ENCODE peak calls at places on chromosomes 11 and 22, in six cellular contexts. One of them, this sample, is unnamed.

GRCh38 chr11:117588166-117588810 is 208.7 kb downstream of the DSCAML1 start:
- DNase-seq in AG08396: no peak
- DNase-seq in activated naive CD4-positive, alpha-beta T cell treated with anti-CD3 and anti-CD28 coated beads, Interleukin-2, amount 50 U/mL, for 16 hours: no peak
- DNase-seq in activated CD4-positive, alpha-beta T cell treated with anti-CD3 and anti-CD28 coated beads, Interleukin-2, amount 50 U/mL, for 24 hours: no peak
- DNase-seq in omental fat pad: no peak
- DNase-seq in GDM1: no peak
- DNase-seq in this sample: no peak

GRCh38 chr11:128956401-128957203 is 13.9 kb upstream of the TP53AIP1 start:
- DNase-seq in activated naive CD4-positive, alpha-beta T cell treated with anti-CD3 and anti-CD28 coated beads, Interleukin-2, amount 50 U/mL, for 16 hours: no peak
- DNase-seq in activated CD4-positive, alpha-beta T cell treated with anti-CD3 and anti-CD28 coated beads, Interleukin-2, amount 50 U/mL, for 24 hours: no peak
- DNase-seq in GDM1: peak; percentile 10
- DNase-seq in AG08396: peak; percentile 70
- DNase-seq in omental fat pad: no peak
- DNase-seq in this sample: peak; percentile 44

GRCh38 chr11:705646-706438 is at the start of gene EPS8L2:
- DNase-seq in activated CD4-positive, alpha-beta T cell treated with anti-CD3 and anti-CD28 coated beads, Interleukin-2, amount 50 U/mL, for 24 hours: no peak
- DNase-seq in activated naive CD4-positive, alpha-beta T cell treated with anti-CD3 and anti-CD28 coated beads, Interleukin-2, amount 50 U/mL, for 16 hours: no peak
- DNase-seq in AG08396: no peak
- DNase-seq in GDM1: no peak
- DNase-seq in omental fat pad: no peak
- DNase-seq in this sample: no peak

GRCh38 chr22:26534166-26534855 is 22.0 kb upstream of the TFIP11 start:
- DNase-seq in omental fat pad: no peak
- DNase-seq in activated CD4-positive, alpha-beta T cell treated with anti-CD3 and anti-CD28 coated beads, Interleukin-2, amount 50 U/mL, for 24 hours: no peak
- DNase-seq in activated naive CD4-positive, alpha-beta T cell treated with anti-CD3 and anti-CD28 coated beads, Interleukin-2, amount 50 U/mL, for 16 hours: no peak
- DNase-seq in AG08396: no peak
- DNase-seq in GDM1: no peak
- DNase-seq in this sample: no peak

GRCh38 chr11:3109921-3110706 is 52.9 kb upstream of the CARS1 start:
- DNase-seq in activated naive CD4-positive, alpha-beta T cell treated with anti-CD3 and anti-CD28 coated beads, Interleukin-2, amount 50 U/mL, for 16 hours: peak; percentile 24
- DNase-seq in activated CD4-positive, alpha-beta T cell treated with anti-CD3 and anti-CD28 coated beads, Interleukin-2, amount 50 U/mL, for 24 hours: no peak
- DNase-seq in omental fat pad: no peak
- DNase-seq in AG08396: peak; percentile 74
- DNase-seq in GDM1: no peak
- DNase-seq in this sample: peak; percentile 68

GRCh38 chr11:79397252-79397651 is 43.6 kb downstream of the TENM4 start:
- DNase-seq in GDM1: no peak
- DNase-seq in omental fat pad: no peak
- DNase-seq in AG08396: peak; percentile 45
- DNase-seq in activated CD4-positive, alpha-beta T cell treated with anti-CD3 and anti-CD28 coated beads, Interleukin-2, amount 50 U/mL, for 24 hours: no peak
- DNase-seq in activated naive CD4-positive, alpha-beta T cell treated with anti-CD3 and anti-CD28 coated beads, Interleukin-2, amount 50 U/mL, for 16 hours: no peak
- DNase-seq in this sample: peak; percentile 50

GRCh38 chr11:43578346-43579170 is 102.0 kb upstream of the HSD17B12 start:
- DNase-seq in GDM1: no peak
- DNase-seq in activated naive CD4-positive, alpha-beta T cell treated with anti-CD3 and anti-CD28 coated beads, Interleukin-2, amount 50 U/mL, for 16 hours: no peak
- DNase-seq in activated CD4-positive, alpha-beta T cell treated with anti-CD3 and anti-CD28 coated beads, Interleukin-2, amount 50 U/mL, for 24 hours: no peak
- DNase-seq in AG08396: peak; percentile 78
- DNase-seq in omental fat pad: no peak
- DNase-seq in this sample: peak; percentile 67

GRCh38 chr11:34411786-34412185 is 26.9 kb upstream of the CAT start:
- DNase-seq in omental fat pad: no peak
- DNase-seq in activated naive CD4-positive, alpha-beta T cell treated with anti-CD3 and anti-CD28 coated beads, Interleukin-2, amount 50 U/mL, for 16 hours: no peak
- DNase-seq in AG08396: no peak
- DNase-seq in GDM1: no peak
- DNase-seq in activated CD4-positive, alpha-beta T cell treated with anti-CD3 and anti-CD28 coated beads, Interleukin-2, amount 50 U/mL, for 24 hours: no peak
- DNase-seq in this sample: no peak

GRCh38 chr11:27481992-27482391 is 9.4 kb upstream of the LGR4 start:
- DNase-seq in activated naive CD4-positive, alpha-beta T cell treated with anti-CD3 and anti-CD28 coated beads, Interleukin-2, amount 50 U/mL, for 16 hours: no peak
- DNase-seq in omental fat pad: no peak
- DNase-seq in GDM1: no peak
- DNase-seq in activated CD4-positive, alpha-beta T cell treated with anti-CD3 and anti-CD28 coated beads, Interleukin-2, amount 50 U/mL, for 24 hours: no peak
- DNase-seq in AG08396: no peak
- DNase-seq in this sample: no peak

GRCh38 chr11:3345736-3346135 is 33.2 kb downstream of the ZNF195 start:
- DNase-seq in GDM1: no peak
- DNase-seq in activated CD4-positive, alpha-beta T cell treated with anti-CD3 and anti-CD28 coated beads, Interleukin-2, amount 50 U/mL, for 24 hours: no peak
- DNase-seq in activated naive CD4-positive, alpha-beta T cell treated with anti-CD3 and anti-CD28 coated beads, Interleukin-2, amount 50 U/mL, for 16 hours: no peak
- DNase-seq in omental fat pad: no peak
- DNase-seq in AG08396: no peak
- DNase-seq in this sample: no peak

GRCh38 chr11:61805146-61805545 is 11.7 kb downstream of the FADS1 start:
- DNase-seq in activated CD4-positive, alpha-beta T cell treated with anti-CD3 and anti-CD28 coated beads, Interleukin-2, amount 50 U/mL, for 24 hours: no peak
- DNase-seq in GDM1: no peak
- DNase-seq in AG08396: no peak
- DNase-seq in omental fat pad: no peak
- DNase-seq in activated naive CD4-positive, alpha-beta T cell treated with anti-CD3 and anti-CD28 coated beads, Interleukin-2, amount 50 U/mL, for 16 hours: no peak
- DNase-seq in this sample: no peak

GRCh38 chr11:19879309-19880087 is 166.9 kb downstream of the NAV2 start:
- DNase-seq in activated naive CD4-positive, alpha-beta T cell treated with anti-CD3 and anti-CD28 coated beads, Interleukin-2, amount 50 U/mL, for 16 hours: no peak
- DNase-seq in activated CD4-positive, alpha-beta T cell treated with anti-CD3 and anti-CD28 coated beads, Interleukin-2, amount 50 U/mL, for 24 hours: no peak
- DNase-seq in AG08396: no peak
- DNase-seq in omental fat pad: no peak
- DNase-seq in GDM1: no peak
- DNase-seq in this sample: no peak

GRCh38 chr22:28887725-28888459 is 4.5 kb downstream of the ZNRF3 start:
- DNase-seq in activated CD4-positive, alpha-beta T cell treated with anti-CD3 and anti-CD28 coated beads, Interleukin-2, amount 50 U/mL, for 24 hours: no peak
- DNase-seq in GDM1: no peak
- DNase-seq in AG08396: no peak
- DNase-seq in omental fat pad: no peak
- DNase-seq in activated naive CD4-positive, alpha-beta T cell treated with anti-CD3 and anti-CD28 coated beads, Interleukin-2, amount 50 U/mL, for 16 hours: no peak
- DNase-seq in this sample: no peak

GRCh38 chr11:63915961-63916836 is 765 bp downstream of the RCOR2 start:
- DNase-seq in activated CD4-positive, alpha-beta T cell treated with anti-CD3 and anti-CD28 coated beads, Interleukin-2, amount 50 U/mL, for 24 hours: no peak
- DNase-seq in activated naive CD4-positive, alpha-beta T cell treated with anti-CD3 and anti-CD28 coated beads, Interleukin-2, amount 50 U/mL, for 16 hours: peak; percentile 43
- DNase-seq in omental fat pad: no peak
- DNase-seq in GDM1: no peak
- DNase-seq in AG08396: peak; percentile 79
- DNase-seq in this sample: no peak

GRCh38 chr22:36927671-36928070 is 14.2 kb downstream of the CSF2RB start:
- DNase-seq in activated naive CD4-positive, alpha-beta T cell treated with anti-CD3 and anti-CD28 coated beads, Interleukin-2, amount 50 U/mL, for 16 hours: no peak
- DNase-seq in activated CD4-positive, alpha-beta T cell treated with anti-CD3 and anti-CD28 coated beads, Interleukin-2, amount 50 U/mL, for 24 hours: no peak
- DNase-seq in omental fat pad: no peak
- DNase-seq in AG08396: no peak
- DNase-seq in GDM1: no peak
- DNase-seq in this sample: no peak

GRCh38 chr22:45429424-45429823 is 15.9 kb downstream of the RIBC2 start:
- DNase-seq in omental fat pad: no peak
- DNase-seq in GDM1: no peak
- DNase-seq in activated naive CD4-positive, alpha-beta T cell treated with anti-CD3 and anti-CD28 coated beads, Interleukin-2, amount 50 U/mL, for 16 hours: no peak
- DNase-seq in activated CD4-positive, alpha-beta T cell treated with anti-CD3 and anti-CD28 coated beads, Interleukin-2, amount 50 U/mL, for 24 hours: no peak
- DNase-seq in AG08396: no peak
- DNase-seq in this sample: no peak

GRCh38 chr22:39937881-39938280 is 22.3 kb upstream of the TMA7B start:
- DNase-seq in activated naive CD4-positive, alpha-beta T cell treated with anti-CD3 and anti-CD28 coated beads, Interleukin-2, amount 50 U/mL, for 16 hours: no peak
- DNase-seq in AG08396: no peak
- DNase-seq in activated CD4-positive, alpha-beta T cell treated with anti-CD3 and anti-CD28 coated beads, Interleukin-2, amount 50 U/mL, for 24 hours: no peak
- DNase-seq in GDM1: no peak
- DNase-seq in omental fat pad: no peak
- DNase-seq in this sample: no peak

GRCh38 chr11:2138075-2138435 is 1.1 kb downstream of the IGF2 start:
- DNase-seq in AG08396: peak; percentile 44
- DNase-seq in activated CD4-positive, alpha-beta T cell treated with anti-CD3 and anti-CD28 coated beads, Interleukin-2, amount 50 U/mL, for 24 hours: no peak
- DNase-seq in GDM1: no peak
- DNase-seq in activated naive CD4-positive, alpha-beta T cell treated with anti-CD3 and anti-CD28 coated beads, Interleukin-2, amount 50 U/mL, for 16 hours: no peak
- DNase-seq in omental fat pad: no peak
- DNase-seq in this sample: no peak

GRCh38 chr11:117884994-117885393 is 8.5 kb upstream of the FXYD6 start:
- DNase-seq in activated CD4-positive, alpha-beta T cell treated with anti-CD3 and anti-CD28 coated beads, Interleukin-2, amount 50 U/mL, for 24 hours: no peak
- DNase-seq in activated naive CD4-positive, alpha-beta T cell treated with anti-CD3 and anti-CD28 coated beads, Interleukin-2, amount 50 U/mL, for 16 hours: no peak
- DNase-seq in omental fat pad: no peak
- DNase-seq in GDM1: no peak
- DNase-seq in AG08396: no peak
- DNase-seq in this sample: no peak

GRCh38 chr11:102611291-102611690 is 13.8 kb downstream of the MMP20 start:
- DNase-seq in GDM1: no peak
- DNase-seq in activated CD4-positive, alpha-beta T cell treated with anti-CD3 and anti-CD28 coated beads, Interleukin-2, amount 50 U/mL, for 24 hours: no peak
- DNase-seq in activated naive CD4-positive, alpha-beta T cell treated with anti-CD3 and anti-CD28 coated beads, Interleukin-2, amount 50 U/mL, for 16 hours: no peak
- DNase-seq in AG08396: no peak
- DNase-seq in omental fat pad: no peak
- DNase-seq in this sample: no peak

GRCh38 chr11:10500757-10501684 is 40.0 kb downstream of the RNF141 start:
- DNase-seq in omental fat pad: no peak
- DNase-seq in activated naive CD4-positive, alpha-beta T cell treated with anti-CD3 and anti-CD28 coated beads, Interleukin-2, amount 50 U/mL, for 16 hours: no peak
- DNase-seq in GDM1: no peak
- DNase-seq in activated CD4-positive, alpha-beta T cell treated with anti-CD3 and anti-CD28 coated beads, Interleukin-2, amount 50 U/mL, for 24 hours: no peak
- DNase-seq in AG08396: no peak
- DNase-seq in this sample: no peak

GRCh38 chr11:112289588-112290461 is 29.2 kb upstream of the PLET1 start:
- DNase-seq in activated naive CD4-positive, alpha-beta T cell treated with anti-CD3 and anti-CD28 coated beads, Interleukin-2, amount 50 U/mL, for 16 hours: peak; percentile 87
- DNase-seq in activated CD4-positive, alpha-beta T cell treated with anti-CD3 and anti-CD28 coated beads, Interleukin-2, amount 50 U/mL, for 24 hours: peak; percentile 68
- DNase-seq in omental fat pad: peak; percentile 57
- DNase-seq in GDM1: peak; percentile 38
- DNase-seq in AG08396: peak; percentile 95
- DNase-seq in this sample: peak; percentile 70